ENCODE peak calls at places on chromosomes 1 and 21, in ten cellular contexts. One of them, this sample, is unnamed.

GRCh38 chr1:67135354-67135753 is 584 bp upstream of the C1orf141 start:
- DNase-seq in astrocyte of the spinal cord: peak
- DNase-seq in nephron progenitor cell: no peak
- DNase-seq in IMR-90: peak
- DNase-seq in stomach: no peak
- DNase-seq in WTC11: no peak
- DNase-seq in heart right ventricle: no peak
- DNase-seq in epithelial cell of esophagus: peak
- DNase-seq in foreskin fibroblast: peak
- DNase-seq in Calu3: no peak
- DNase-seq in this sample: no peak

GRCh38 chr21:36747114-36747814 is 48.3 kb downstream of the SIM2 start:
- DNase-seq in astrocyte of the spinal cord: no peak
- DNase-seq in nephron progenitor cell: no peak
- DNase-seq in IMR-90: no peak
- DNase-seq in stomach: no peak
- DNase-seq in WTC11: peak
- DNase-seq in heart right ventricle: no peak
- DNase-seq in epithelial cell of esophagus: no peak
- DNase-seq in foreskin fibroblast: no peak
- DNase-seq in Calu3: peak
- DNase-seq in this sample: peak

GRCh38 chr1:107327446-107327845 is 186.6 kb downstream of the NTNG1 start:
- DNase-seq in astrocyte of the spinal cord: no peak
- DNase-seq in nephron progenitor cell: no peak
- DNase-seq in IMR-90: no peak
- DNase-seq in stomach: no peak
- DNase-seq in WTC11: no peak
- DNase-seq in heart right ventricle: no peak
- DNase-seq in epithelial cell of esophagus: peak
- DNase-seq in foreskin fibroblast: no peak
- DNase-seq in Calu3: no peak
- DNase-seq in this sample: no peak

GRCh38 chr1:186633101-186633500 is 47.1 kb downstream of the PTGS2 start:
- DNase-seq in astrocyte of the spinal cord: no peak
- DNase-seq in nephron progenitor cell: no peak
- DNase-seq in IMR-90: no peak
- DNase-seq in stomach: no peak
- DNase-seq in WTC11: no peak
- DNase-seq in heart right ventricle: no peak
- DNase-seq in epithelial cell of esophagus: peak
- DNase-seq in foreskin fibroblast: no peak
- DNase-seq in Calu3: no peak
- DNase-seq in this sample: no peak

GRCh38 chr1:196361112-196361714 is 247.0 kb downstream of the KCNT2 start:
- DNase-seq in astrocyte of the spinal cord: no peak
- DNase-seq in nephron progenitor cell: no peak
- DNase-seq in IMR-90: peak
- DNase-seq in stomach: no peak
- DNase-seq in WTC11: no peak
- DNase-seq in heart right ventricle: no peak
- DNase-seq in epithelial cell of esophagus: peak
- DNase-seq in foreskin fibroblast: peak
- DNase-seq in Calu3: no peak
- DNase-seq in this sample: no peak

GRCh38 chr1:52756020-52756419 is 29.8 kb downstream of the ZYG11B start:
- DNase-seq in astrocyte of the spinal cord: no peak
- DNase-seq in nephron progenitor cell: no peak
- DNase-seq in IMR-90: no peak
- DNase-seq in stomach: no peak
- DNase-seq in WTC11: no peak
- DNase-seq in heart right ventricle: no peak
- DNase-seq in epithelial cell of esophagus: no peak
- DNase-seq in foreskin fibroblast: no peak
- DNase-seq in Calu3: no peak
- DNase-seq in this sample: no peak

GRCh38 chr1:6423321-6423999 is 1.1 kb upstream of the ESPN start:
- DNase-seq in astrocyte of the spinal cord: peak
- DNase-seq in nephron progenitor cell: peak
- DNase-seq in IMR-90: no peak
- DNase-seq in stomach: peak
- DNase-seq in WTC11: peak
- DNase-seq in heart right ventricle: no peak
- DNase-seq in epithelial cell of esophagus: peak
- DNase-seq in foreskin fibroblast: no peak
- DNase-seq in Calu3: peak
- DNase-seq in this sample: no peak

GRCh38 chr21:15552914-15553491 is 176.8 kb upstream of the USP25 start:
- DNase-seq in astrocyte of the spinal cord: peak
- DNase-seq in nephron progenitor cell: no peak
- DNase-seq in IMR-90: peak
- DNase-seq in stomach: no peak
- DNase-seq in WTC11: no peak
- DNase-seq in heart right ventricle: no peak
- DNase-seq in epithelial cell of esophagus: peak
- DNase-seq in foreskin fibroblast: no peak
- DNase-seq in Calu3: no peak
- DNase-seq in this sample: no peak

DNA sequence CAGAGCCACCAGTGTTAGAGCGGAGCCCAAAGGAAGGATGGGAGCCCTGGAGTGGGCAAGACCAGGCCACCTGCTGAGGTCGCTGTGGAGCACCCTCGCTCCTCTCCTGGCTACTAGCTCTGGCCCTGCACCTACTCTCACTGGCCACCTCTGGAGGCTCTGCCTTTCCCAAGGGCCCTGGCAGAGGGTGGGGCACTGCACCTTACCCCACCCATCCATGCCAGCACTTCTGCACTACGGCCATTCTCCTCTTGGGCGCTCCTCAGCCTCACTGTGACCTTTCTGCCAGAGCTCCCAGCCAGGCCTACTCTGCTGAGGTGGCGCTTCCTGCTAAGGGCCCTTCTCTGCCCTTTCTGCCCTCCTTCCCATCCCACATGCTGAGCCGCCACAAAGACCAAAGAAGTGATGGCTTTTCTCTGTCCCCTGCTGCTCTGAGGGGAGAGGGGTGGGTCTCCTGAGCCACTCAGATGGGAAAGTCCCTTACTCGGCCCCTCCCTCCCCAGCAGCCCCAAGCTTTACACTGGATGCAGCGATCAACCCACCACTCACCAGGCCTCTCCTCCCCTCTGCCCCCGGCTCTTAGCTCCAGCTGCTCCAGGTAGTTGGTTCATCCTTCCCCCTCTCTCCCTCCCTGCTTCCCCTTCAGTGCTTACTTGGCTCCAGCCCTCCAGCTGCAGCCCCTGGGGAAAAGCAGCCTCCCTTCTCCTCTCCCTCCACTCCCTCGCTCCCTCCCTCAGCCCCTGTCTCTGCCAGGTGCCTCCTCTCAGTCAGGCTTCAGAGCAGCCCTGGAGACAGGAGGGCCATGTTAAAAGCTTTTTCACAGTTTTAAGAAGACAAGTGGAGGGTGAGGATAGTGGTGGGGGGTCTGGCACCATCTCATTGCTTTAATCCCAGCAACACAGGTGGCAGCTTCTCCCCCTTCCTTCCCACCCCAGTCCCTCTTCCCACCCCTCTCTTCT is 14.8 kb upstream of the TMEM222 start:
- DNase-seq in astrocyte of the spinal cord: no peak
- DNase-seq in nephron progenitor cell: peak
- DNase-seq in IMR-90: no peak
- DNase-seq in stomach: no peak
- DNase-seq in WTC11: peak
- DNase-seq in heart right ventricle: no peak
- DNase-seq in epithelial cell of esophagus: no peak
- DNase-seq in foreskin fibroblast: no peak
- DNase-seq in Calu3: no peak
- DNase-seq in this sample: no peak
- TF ChIP-seq CTCF in astrocyte of the spinal cord: peak
- TF ChIP-seq CTCF in nephron progenitor cell: peak
- TF ChIP-seq CTCF in IMR-90: no peak
- TF ChIP-seq CTCF in stomach: no peak
- TF ChIP-seq CTCF in WTC11: no peak
- TF ChIP-seq CTCF in heart right ventricle: no peak
- TF ChIP-seq CTCF in epithelial cell of esophagus: no peak
- TF ChIP-seq CTCF in foreskin fibroblast: no peak
- TF ChIP-seq CTCF in Calu3: no peak
- TF ChIP-seq CTCF in this sample: no peak

DNA sequence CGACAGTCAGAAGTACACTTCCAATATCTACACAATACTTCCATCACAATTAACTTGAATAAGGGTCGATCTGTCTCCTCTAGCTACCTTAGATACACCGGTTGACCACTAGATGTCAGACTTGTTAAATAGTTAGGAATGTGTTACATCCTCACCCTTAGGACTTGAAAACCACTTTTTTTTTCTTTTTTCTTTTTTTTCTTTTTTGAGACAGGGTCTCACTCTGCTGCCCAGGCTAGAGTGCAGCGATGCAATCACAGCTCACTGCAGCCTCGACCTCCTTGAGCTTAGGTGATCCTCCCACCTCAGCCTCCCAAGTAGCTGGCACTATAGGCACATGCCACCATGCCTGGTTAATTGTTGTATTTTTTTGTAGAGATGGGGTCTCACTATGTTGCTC is 120.4 kb upstream of the GREM2 start:
- DNase-seq in astrocyte of the spinal cord: peak
- DNase-seq in nephron progenitor cell: no peak
- DNase-seq in IMR-90: peak
- DNase-seq in stomach: no peak
- DNase-seq in WTC11: no peak
- DNase-seq in heart right ventricle: no peak
- DNase-seq in epithelial cell of esophagus: peak
- DNase-seq in foreskin fibroblast: peak
- DNase-seq in Calu3: peak
- DNase-seq in this sample: no peak
- TF ChIP-seq CTCF in astrocyte of the spinal cord: peak
- TF ChIP-seq CTCF in nephron progenitor cell: peak
- TF ChIP-seq CTCF in IMR-90: peak
- TF ChIP-seq CTCF in stomach: peak
- TF ChIP-seq CTCF in WTC11: peak
- TF ChIP-seq CTCF in heart right ventricle: peak
- TF ChIP-seq CTCF in epithelial cell of esophagus: peak
- TF ChIP-seq CTCF in foreskin fibroblast: peak
- TF ChIP-seq CTCF in Calu3: peak
- TF ChIP-seq CTCF in this sample: peak

GRCh38 chr1:18948913-18949688 is 7.4 kb downstream of the IFFO2 start:
- DNase-seq in astrocyte of the spinal cord: peak
- DNase-seq in nephron progenitor cell: peak
- DNase-seq in IMR-90: peak
- DNase-seq in stomach: peak
- DNase-seq in WTC11: no peak
- DNase-seq in heart right ventricle: peak
- DNase-seq in epithelial cell of esophagus: peak
- DNase-seq in foreskin fibroblast: peak
- DNase-seq in Calu3: no peak
- DNase-seq in this sample: no peak

GRCh38 chr1:18951416-18951815 is 5.1 kb downstream of the IFFO2 start:
- DNase-seq in astrocyte of the spinal cord: no peak
- DNase-seq in nephron progenitor cell: no peak
- DNase-seq in IMR-90: no peak
- DNase-seq in stomach: no peak
- DNase-seq in WTC11: no peak
- DNase-seq in heart right ventricle: no peak
- DNase-seq in epithelial cell of esophagus: no peak
- DNase-seq in foreskin fibroblast: no peak
- DNase-seq in Calu3: no peak
- DNase-seq in this sample: no peak

GRCh38 chr1:18948048-18948912 is 8.2 kb downstream of the IFFO2 start:
- DNase-seq in astrocyte of the spinal cord: peak
- DNase-seq in nephron progenitor cell: no peak
- DNase-seq in IMR-90: no peak
- DNase-seq in stomach: no peak
- DNase-seq in WTC11: no peak
- DNase-seq in heart right ventricle: no peak
- DNase-seq in epithelial cell of esophagus: peak
- DNase-seq in foreskin fibroblast: peak
- DNase-seq in Calu3: no peak
- DNase-seq in this sample: no peak

GRCh38 chr1:18950415-18951026 is 6.0 kb downstream of the IFFO2 start:
- DNase-seq in astrocyte of the spinal cord: no peak
- DNase-seq in nephron progenitor cell: no peak
- DNase-seq in IMR-90: no peak
- DNase-seq in stomach: no peak
- DNase-seq in WTC11: no peak
- DNase-seq in heart right ventricle: peak
- DNase-seq in epithelial cell of esophagus: no peak
- DNase-seq in foreskin fibroblast: no peak
- DNase-seq in Calu3: no peak
- DNase-seq in this sample: no peak

DNA sequence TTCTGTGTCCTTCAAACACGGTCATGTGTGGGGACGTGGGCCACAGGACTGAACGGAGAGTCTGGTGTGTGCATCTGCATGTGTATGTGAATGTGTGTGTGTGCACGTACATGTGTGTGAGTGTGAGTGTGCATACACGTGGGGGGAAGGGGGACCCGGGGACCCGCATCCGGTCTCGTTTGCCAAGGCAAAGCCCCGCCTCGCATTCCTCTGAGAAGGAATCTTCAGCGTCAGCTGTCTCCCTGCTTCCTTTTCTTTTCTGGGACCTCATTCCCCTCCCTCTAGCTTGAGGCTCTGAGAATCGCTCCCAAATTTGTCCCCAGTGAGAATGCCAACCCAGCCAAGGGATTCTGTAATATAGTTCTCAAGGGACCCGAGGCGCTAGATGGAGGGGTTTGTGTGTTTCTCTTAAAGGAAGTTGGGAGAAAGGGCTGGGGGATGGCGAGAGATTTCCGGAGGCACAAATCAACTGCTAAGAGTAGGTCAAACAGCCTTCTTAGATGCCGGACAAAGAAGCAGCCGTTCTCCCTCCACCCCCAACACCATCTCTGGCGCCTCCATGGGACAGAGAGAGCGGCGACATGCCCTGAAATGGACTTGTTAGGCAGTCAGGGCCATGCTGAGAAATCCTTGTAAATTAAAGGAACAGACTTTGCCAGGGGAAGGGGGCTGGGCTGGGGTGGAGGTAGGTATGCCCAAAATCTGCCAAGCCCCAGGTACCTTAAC is 6.6 kb downstream of the IFFO2 start:
- DNase-seq in astrocyte of the spinal cord: peak
- DNase-seq in nephron progenitor cell: peak
- DNase-seq in IMR-90: peak
- DNase-seq in stomach: no peak
- DNase-seq in WTC11: peak
- DNase-seq in heart right ventricle: no peak
- DNase-seq in epithelial cell of esophagus: peak
- DNase-seq in foreskin fibroblast: no peak
- DNase-seq in Calu3: no peak
- DNase-seq in this sample: no peak
- TF ChIP-seq CTCF in astrocyte of the spinal cord: peak
- TF ChIP-seq CTCF in nephron progenitor cell: no peak
- TF ChIP-seq CTCF in IMR-90: peak
- TF ChIP-seq CTCF in stomach: no peak
- TF ChIP-seq CTCF in WTC11: no peak
- TF ChIP-seq CTCF in heart right ventricle: peak
- TF ChIP-seq CTCF in epithelial cell of esophagus: peak
- TF ChIP-seq CTCF in foreskin fibroblast: no peak
- TF ChIP-seq CTCF in Calu3: no peak
- TF ChIP-seq CTCF in this sample: no peak

DNA sequence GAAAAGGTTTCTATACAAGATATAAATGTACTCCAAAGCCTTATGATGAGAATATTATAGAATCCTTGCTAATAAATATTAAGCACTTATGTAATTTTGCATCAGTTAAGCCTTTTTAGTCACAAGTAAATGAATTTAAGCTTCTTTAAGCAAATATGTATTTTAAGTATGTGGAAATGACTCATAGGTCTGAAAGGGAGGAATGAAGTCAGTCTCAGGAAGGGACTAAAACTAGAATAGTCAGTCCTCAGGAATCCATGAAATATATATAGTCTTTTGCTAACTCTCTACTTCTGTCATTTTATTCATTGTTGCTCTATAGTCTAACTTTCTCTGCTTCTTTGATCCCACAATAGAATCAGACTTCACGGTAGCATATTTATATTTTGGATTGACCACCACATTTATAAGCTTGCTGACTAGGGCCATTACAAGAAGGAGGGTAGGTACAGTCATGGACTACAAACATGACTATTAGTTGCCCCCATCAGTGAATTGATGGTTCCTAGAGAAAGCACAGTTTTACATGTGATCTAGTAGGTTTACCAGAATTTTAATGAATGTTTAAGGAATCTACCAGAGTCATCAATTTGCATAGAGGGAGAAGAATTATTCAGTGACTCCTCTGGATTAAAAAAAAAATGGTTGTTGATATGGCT is 20.2 kb upstream of the RABGGTB start:
- DNase-seq in astrocyte of the spinal cord: peak
- DNase-seq in nephron progenitor cell: no peak
- DNase-seq in IMR-90: peak
- DNase-seq in stomach: no peak
- DNase-seq in WTC11: no peak
- DNase-seq in heart right ventricle: no peak
- DNase-seq in epithelial cell of esophagus: peak
- DNase-seq in foreskin fibroblast: peak
- DNase-seq in Calu3: no peak
- DNase-seq in this sample: no peak
- TF ChIP-seq CTCF in astrocyte of the spinal cord: no peak
- TF ChIP-seq CTCF in nephron progenitor cell: no peak
- TF ChIP-seq CTCF in IMR-90: no peak
- TF ChIP-seq CTCF in stomach: no peak
- TF ChIP-seq CTCF in WTC11: no peak
- TF ChIP-seq CTCF in heart right ventricle: no peak
- TF ChIP-seq CTCF in epithelial cell of esophagus: no peak
- TF ChIP-seq CTCF in foreskin fibroblast: no peak
- TF ChIP-seq CTCF in Calu3: no peak
- TF ChIP-seq CTCF in this sample: no peak

This sample was measured in mesothelial cell of epicardium.